ENCODE peak calls at places on chromosomes 1 and 21, in seven cellular contexts. P is HepG2, Z is GM12892, L is GM12891, F is spleen, B is H1, I is HCT116. O is an unnamed sample.

GRCh38 chr1:94819945-94820746 is at the start of gene SLC44A3:
- DNase-seq in F (peak; percentile 88), B (peak; percentile 82), I (no peak), L (peak; percentile 35), P (peak; percentile 26), Z (no peak), O (no peak)

GRCh38 chr1:46687910-46688509 is 16.4 kb downstream of the TEX38 start:
- DNase-seq in L (no peak), Z (no peak), F (no peak), I (no peak), P (no peak), B (no peak), O (peak; percentile 87)

GRCh38 chr1:205950826-205951549 is 7.7 kb upstream of the SLC26A9 start:
- DNase-seq in P (no peak), F (no peak), L (no peak), I (no peak), Z (no peak), B (no peak), O (no peak)

GRCh38 chr1:226719596-226720386 is 19.3 kb downstream of the ITPKB start:
- DNase-seq in I (no peak), F (no peak), L (no peak), Z (no peak), P (no peak), B (no peak), O (no peak)

GRCh38 chr1:161273402-161273801 is 14.9 kb downstream of the PCP4L1 start:
- DNase-seq in P (no peak), F (no peak), I (no peak), B (no peak), Z (no peak), L (no peak), O (no peak)

GRCh38 chr1:84847253-84848247 is 45.5 kb downstream of the LPAR3 start:
- DNase-seq in F (no peak), P (peak; percentile 25), Z (no peak), B (no peak), I (peak; percentile 62), L (no peak), O (peak; percentile 90)

GRCh38 chr1:98210064-98210463 is 289.2 kb upstream of the DPYD start:
- DNase-seq in P (peak; percentile 13), I (no peak), L (no peak), B (no peak), F (no peak), Z (no peak), O (no peak)

GRCh38 chr21:36854391-36854790 is 112.1 kb downstream of the HLCS start:
- DNase-seq in I (no peak), L (peak; percentile 25), Z (no peak), B (peak; percentile 81), P (peak; percentile 52), F (no peak), O (no peak)

GRCh38 chr1:228149341-228150020 is at the start of gene GJC2:
- DNase-seq in I (no peak), P (peak; percentile 56), L (no peak), Z (no peak), F (no peak), B (peak; percentile 48), O (no peak)

GRCh38 chr1:201728731-201729130 is 100.2 kb upstream of the IPO9 start:
- DNase-seq in I (no peak), B (no peak), F (no peak), P (no peak), L (no peak), Z (no peak), O (no peak)

GRCh38 chr1:192477630-192478029 is 97.9 kb upstream of the RGS1 start:
- DNase-seq in F (no peak), Z (no peak), B (no peak), L (no peak), P (peak; percentile 16), I (no peak), O (no peak)

GRCh38 chr1:155976062-155976912 is 2.1 kb downstream of the ARHGEF2 start:
- DNase-seq in Z (no peak), P (no peak), L (no peak), F (peak; percentile 85), B (peak; percentile 50), I (no peak), O (no peak)

GRCh38 chr1:100461222-100461621 is 76.7 kb upstream of the GPR88 start:
- DNase-seq in P (no peak), I (no peak), Z (no peak), F (no peak), B (no peak), L (no peak), O (no peak)

GRCh38 chr1:62110198-62110817 is 84.3 kb upstream of the L1TD1 start:
- DNase-seq in F (no peak), L (no peak), Z (no peak), I (no peak), P (no peak), B (no peak), O (no peak)

GRCh38 chr21:20570824-20571232 is 427.4 kb upstream of the NCAM2 start:
- DNase-seq in F (no peak), B (peak; percentile 57), L (no peak), P (no peak), I (no peak), Z (no peak), O (no peak)

GRCh38 chr1:32431736-32432400 is 33.0 kb upstream of the ZBTB8B start:
- DNase-seq in I (no peak), B (no peak), F (no peak), L (no peak), P (no peak), Z (no peak), O (no peak)

GRCh38 chr1:169647512-169647911 is 17.6 kb upstream of the SELP start:
- DNase-seq in B (no peak), Z (no peak), L (no peak), F (no peak), I (no peak), P (no peak), O (no peak)
- TF ChIP-seq POLR2A in B (no peak), Z (no peak), L (no peak), F (no peak), I (no peak), P (no peak), O (no peak)

GRCh38 chr21:45644041-45644906 is 749 bp downstream of the PCBP3 start:
- DNase-seq in Z (no peak), P (no peak), B (no peak), F (no peak), I (no peak), L (no peak), O (no peak)

GRCh38 chr21:45640888-45641479 is 2.5 kb upstream of the PCBP3 start:
- DNase-seq in I (no peak), L (no peak), F (peak; percentile 90), B (peak; percentile 70), P (no peak), Z (no peak), O (peak; percentile 90)

GRCh38 chr21:45642122-45642813 is 1.3 kb upstream of the PCBP3 start:
- DNase-seq in B (no peak), P (no peak), L (no peak), I (no peak), F (peak; percentile 92), Z (no peak), O (no peak)

GRCh38 chr21:45641480-45642035 is 2.0 kb upstream of the PCBP3 start:
- DNase-seq in I (no peak), P (no peak), B (no peak), Z (no peak), L (no peak), F (peak; percentile 84), O (no peak)

DNA sequence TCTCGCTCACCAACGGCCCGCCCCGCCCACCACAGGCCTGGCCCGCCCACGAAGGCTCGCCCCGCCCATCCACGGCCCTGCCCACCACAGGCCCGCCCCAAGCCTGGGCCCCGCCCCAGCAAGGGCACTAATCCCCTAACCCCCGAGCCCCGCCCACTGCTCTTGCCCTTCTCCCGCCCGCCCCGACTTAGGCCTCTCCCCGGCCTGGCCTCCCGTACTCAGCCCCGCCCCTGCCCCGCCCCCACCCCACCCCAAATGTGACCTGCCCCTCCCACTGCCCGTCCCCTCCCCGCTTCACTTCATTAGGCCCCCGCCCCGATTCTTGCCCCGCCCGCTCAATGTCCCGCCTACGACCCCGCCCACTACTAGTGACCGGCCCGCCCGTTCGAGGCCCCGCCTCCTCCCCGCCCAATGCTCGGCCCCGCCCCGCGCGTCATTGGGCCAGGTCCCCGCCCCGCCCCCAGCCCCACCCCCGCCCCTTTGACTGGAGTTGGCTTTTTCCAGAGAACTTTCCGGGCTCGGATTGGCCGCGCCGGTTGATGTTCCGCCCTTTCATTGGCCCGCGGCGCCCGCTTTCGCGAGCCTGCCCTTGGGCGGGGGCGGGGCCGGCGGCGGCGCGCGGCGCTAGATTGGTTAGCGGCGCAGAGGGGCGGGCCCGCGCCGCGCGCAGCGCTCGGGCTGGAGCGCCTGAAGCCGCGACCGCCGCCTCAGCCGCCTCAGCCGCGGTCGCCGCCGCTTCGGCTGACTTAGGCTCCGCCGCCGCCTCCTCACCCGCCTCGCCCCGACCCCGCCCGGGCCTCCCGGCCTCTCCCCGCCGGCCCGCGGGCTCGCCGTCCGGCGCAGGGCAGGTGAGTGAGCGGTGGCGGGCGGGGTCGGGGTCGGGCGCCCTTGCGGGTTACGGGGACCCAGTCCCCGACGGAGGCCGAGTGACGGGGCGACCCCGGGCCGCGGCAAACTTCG is at the start of gene PCBP3:
- DNase-seq in B (peak; percentile 99), L (peak; percentile 89), F (peak; percentile 99), I (peak; percentile 61), P (no peak), Z (peak; percentile 67), O (peak; percentile 99)
- TF ChIP-seq POLR2AphosphoS5 in B (no peak), L (no peak), F (peak; percentile 77), I (peak; percentile 16), P (no peak), Z (no peak), O (peak; percentile 70)

GRCh38 chr1:231626535-231626950 is at the start of gene DISC1:
- DNase-seq in B (peak; percentile 81), L (peak; percentile 45), P (peak; percentile 80), I (peak; percentile 32), Z (peak; percentile 39), F (peak; percentile 94), O (peak; percentile 97)
- TF ChIP-seq POLR2A in B (no peak), L (no peak), P (no peak), I (no peak), Z (no peak), F (no peak), O (peak; percentile 5)

GRCh38 chr1:23930270-23930669 is 17.1 kb upstream of the CNR2 start:
- DNase-seq in P (no peak), F (no peak), I (no peak), L (no peak), B (no peak), Z (no peak), O (no peak)

GRCh38 chr1:23928789-23929188 is 15.6 kb upstream of the CNR2 start:
- DNase-seq in P (no peak), L (no peak), B (no peak), F (no peak), Z (no peak), I (no peak), O (no peak)

GRCh38 chr1:23924601-23925000 is 11.4 kb upstream of the CNR2 start:
- DNase-seq in P (no peak), Z (no peak), I (no peak), F (no peak), B (no peak), L (no peak), O (no peak)

GRCh38 chr1:23925279-23925678 is 12.1 kb upstream of the CNR2 start:
- DNase-seq in B (no peak), L (no peak), P (no peak), F (no peak), Z (no peak), I (no peak), O (no peak)

DNA sequence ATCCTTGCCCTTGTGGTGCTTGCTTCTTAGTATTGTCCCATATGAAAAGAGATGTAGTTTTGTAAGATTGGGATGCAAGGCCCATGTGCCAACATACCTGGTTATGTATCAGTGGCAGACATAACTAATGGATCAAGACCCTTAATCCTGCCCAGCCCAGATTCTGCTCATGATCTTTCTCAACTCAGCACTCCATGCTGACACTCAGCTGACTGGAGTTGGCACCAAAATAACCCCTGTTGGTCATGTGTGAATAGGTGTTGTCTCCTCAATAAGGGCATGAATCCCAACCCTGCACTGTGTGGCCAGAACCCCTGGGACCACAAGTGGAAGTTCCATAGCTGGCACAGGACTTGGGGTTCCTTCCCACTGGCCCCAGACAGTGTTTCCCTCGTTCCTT is 13.9 kb upstream of the CNR2 start:
- DNase-seq in P (no peak), L (no peak), I (no peak), Z (no peak), F (no peak), B (no peak), O (no peak)
- TF ChIP-seq POLR2AphosphoS5 in P (no peak), L (no peak), I (no peak), Z (no peak), F (no peak), B (no peak), O (no peak)